ENCODE peak calls at places on chromosome 11, in eight cellular contexts. One of them, this sample, is unnamed.

GRCh38 chr11:26583550-26583949 is 11.5 kb upstream of the MUC15 start:
- DNase-seq in psoas muscle: no peak
- DNase-seq in pancreas: no peak
- DNase-seq in uterus: no peak
- DNase-seq in spleen: no peak
- DNase-seq in fibroblast of lung: no peak
- DNase-seq in astrocyte of the spinal cord: peak
- DNase-seq in cardiac fibroblast: peak
- DNase-seq in this sample: no peak

GRCh38 chr11:44574620-44575287 is 9.3 kb downstream of the CD82 start:
- DNase-seq in psoas muscle: no peak
- DNase-seq in pancreas: no peak
- DNase-seq in uterus: no peak
- DNase-seq in spleen: peak
- DNase-seq in fibroblast of lung: peak
- DNase-seq in astrocyte of the spinal cord: peak
- DNase-seq in cardiac fibroblast: peak
- DNase-seq in this sample: peak

GRCh38 chr11:133937015-133937414 is 19.8 kb downstream of the IGSF9B start:
- DNase-seq in psoas muscle: no peak
- DNase-seq in pancreas: peak
- DNase-seq in uterus: no peak
- DNase-seq in spleen: no peak
- DNase-seq in fibroblast of lung: no peak
- DNase-seq in astrocyte of the spinal cord: no peak
- DNase-seq in cardiac fibroblast: no peak
- DNase-seq in this sample: no peak

GRCh38 chr11:17343907-17344306 is 7.7 kb upstream of the NCR3LG1 start:
- DNase-seq in psoas muscle: no peak
- DNase-seq in pancreas: no peak
- DNase-seq in uterus: no peak
- DNase-seq in spleen: no peak
- DNase-seq in fibroblast of lung: peak
- DNase-seq in astrocyte of the spinal cord: peak
- DNase-seq in cardiac fibroblast: peak
- DNase-seq in this sample: peak

GRCh38 chr11:26806209-26806608 is 84.3 kb upstream of the SLC5A12 start:
- DNase-seq in psoas muscle: no peak
- DNase-seq in pancreas: no peak
- DNase-seq in uterus: no peak
- DNase-seq in spleen: no peak
- DNase-seq in fibroblast of lung: peak
- DNase-seq in astrocyte of the spinal cord: no peak
- DNase-seq in cardiac fibroblast: peak
- DNase-seq in this sample: peak

GRCh38 chr11:95398437-95399112 is 167.6 kb upstream of the SESN3 start:
- DNase-seq in psoas muscle: no peak
- DNase-seq in pancreas: no peak
- DNase-seq in uterus: no peak
- DNase-seq in spleen: no peak
- DNase-seq in fibroblast of lung: no peak
- DNase-seq in astrocyte of the spinal cord: peak
- DNase-seq in cardiac fibroblast: peak
- DNase-seq in this sample: no peak

GRCh38 chr11:2709429-2709828 is 9.6 kb upstream of the KCNQ1OT1 start:
- DNase-seq in psoas muscle: no peak
- DNase-seq in pancreas: no peak
- DNase-seq in uterus: peak
- DNase-seq in spleen: no peak
- DNase-seq in fibroblast of lung: no peak
- DNase-seq in astrocyte of the spinal cord: no peak
- DNase-seq in cardiac fibroblast: peak
- DNase-seq in this sample: no peak

GRCh38 chr11:28793282-28793738 is 685.1 kb downstream of the METTL15 start:
- DNase-seq in psoas muscle: no peak
- DNase-seq in pancreas: no peak
- DNase-seq in uterus: no peak
- DNase-seq in spleen: no peak
- DNase-seq in fibroblast of lung: no peak
- DNase-seq in astrocyte of the spinal cord: no peak
- DNase-seq in cardiac fibroblast: no peak
- DNase-seq in this sample: no peak

GRCh38 chr11:75351541-75352416 is at the start of gene ARRB1:
- DNase-seq in psoas muscle: peak
- DNase-seq in pancreas: peak
- DNase-seq in uterus: peak
- DNase-seq in spleen: peak
- DNase-seq in fibroblast of lung: peak
- DNase-seq in astrocyte of the spinal cord: no peak
- DNase-seq in cardiac fibroblast: peak
- DNase-seq in this sample: no peak

GRCh38 chr11:77113382-77114088 is 10.9 kb downstream of the OMP start:
- DNase-seq in psoas muscle: peak
- DNase-seq in pancreas: peak
- DNase-seq in uterus: no peak
- DNase-seq in spleen: no peak
- DNase-seq in fibroblast of lung: peak
- DNase-seq in astrocyte of the spinal cord: peak
- DNase-seq in cardiac fibroblast: peak
- DNase-seq in this sample: no peak

GRCh38 chr11:64246874-64247728 is at the start of gene PPP1R14B:
- DNase-seq in psoas muscle: peak
- DNase-seq in pancreas: peak
- DNase-seq in uterus: peak
- DNase-seq in spleen: peak
- DNase-seq in fibroblast of lung: peak
- DNase-seq in astrocyte of the spinal cord: peak
- DNase-seq in cardiac fibroblast: peak
- DNase-seq in this sample: no peak

GRCh38 chr11:72494109-72494429 is 59.7 kb upstream of the CLPB start:
- DNase-seq in psoas muscle: no peak
- DNase-seq in pancreas: no peak
- DNase-seq in uterus: no peak
- DNase-seq in spleen: no peak
- DNase-seq in fibroblast of lung: no peak
- DNase-seq in astrocyte of the spinal cord: no peak
- DNase-seq in cardiac fibroblast: no peak
- DNase-seq in this sample: no peak

GRCh38 chr11:87125257-87125656 is 87.5 kb downstream of the TMEM135 start:
- DNase-seq in psoas muscle: no peak
- DNase-seq in pancreas: no peak
- DNase-seq in uterus: no peak
- DNase-seq in spleen: no peak
- DNase-seq in fibroblast of lung: peak
- DNase-seq in astrocyte of the spinal cord: no peak
- DNase-seq in cardiac fibroblast: no peak
- DNase-seq in this sample: no peak

GRCh38 chr11:13137778-13138400 is 128.8 kb downstream of the RASSF10 start:
- DNase-seq in psoas muscle: no peak
- DNase-seq in pancreas: no peak
- DNase-seq in uterus: no peak
- DNase-seq in spleen: no peak
- DNase-seq in fibroblast of lung: peak
- DNase-seq in astrocyte of the spinal cord: no peak
- DNase-seq in cardiac fibroblast: no peak
- DNase-seq in this sample: no peak

GRCh38 chr11:78037056-78037455 is 14.0 kb upstream of the KCTD14 start:
- DNase-seq in psoas muscle: no peak
- DNase-seq in pancreas: peak
- DNase-seq in uterus: no peak
- DNase-seq in spleen: no peak
- DNase-seq in fibroblast of lung: no peak
- DNase-seq in astrocyte of the spinal cord: no peak
- DNase-seq in cardiac fibroblast: no peak
- DNase-seq in this sample: no peak

GRCh38 chr11:34929794-34930763 is 13.7 kb downstream of the PDHX start:
- DNase-seq in psoas muscle: no peak
- DNase-seq in pancreas: no peak
- DNase-seq in uterus: no peak
- DNase-seq in spleen: no peak
- DNase-seq in fibroblast of lung: no peak
- DNase-seq in astrocyte of the spinal cord: no peak
- DNase-seq in cardiac fibroblast: no peak
- DNase-seq in this sample: no peak

GRCh38 chr11:27703453-27703852 is 3.2 kb upstream of the BDNF start:
- DNase-seq in psoas muscle: no peak
- DNase-seq in pancreas: no peak
- DNase-seq in uterus: no peak
- DNase-seq in spleen: no peak
- DNase-seq in fibroblast of lung: peak
- DNase-seq in astrocyte of the spinal cord: peak
- DNase-seq in cardiac fibroblast: peak
- DNase-seq in this sample: peak

GRCh38 chr11:14114269-14114668 is 151.7 kb downstream of the SPON1 start:
- DNase-seq in psoas muscle: no peak
- DNase-seq in pancreas: no peak
- DNase-seq in uterus: no peak
- DNase-seq in spleen: no peak
- DNase-seq in fibroblast of lung: no peak
- DNase-seq in astrocyte of the spinal cord: no peak
- DNase-seq in cardiac fibroblast: no peak
- DNase-seq in this sample: no peak

DNA sequence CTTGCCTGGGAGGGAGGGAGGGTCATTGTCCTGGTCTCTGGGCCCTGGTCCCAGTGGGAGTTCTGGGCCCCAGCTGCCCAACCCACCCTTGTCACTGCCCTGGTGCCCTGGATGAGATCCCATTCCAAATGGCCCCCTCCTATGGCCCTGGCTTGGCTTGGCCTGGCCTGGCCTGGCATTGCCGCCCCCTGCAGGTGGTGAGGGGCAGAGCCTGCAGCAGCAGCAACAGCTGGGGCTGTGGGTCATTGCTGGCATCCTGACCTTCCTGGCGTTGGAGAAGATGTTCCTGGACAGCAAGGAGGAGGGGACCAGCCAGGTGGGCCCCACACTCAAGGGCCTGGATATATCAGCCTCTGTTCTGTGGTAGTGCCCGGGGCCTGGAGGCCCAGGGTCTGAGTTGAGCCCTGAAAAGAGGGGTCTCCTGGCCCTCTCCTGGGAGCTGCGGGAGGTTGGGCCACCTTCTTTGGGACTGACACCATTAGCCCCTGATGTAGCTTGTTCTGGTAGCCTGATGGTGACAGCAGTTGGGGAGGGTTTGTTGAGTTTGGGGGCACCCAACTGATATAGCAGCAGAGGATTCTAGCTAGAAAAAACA is 3.9 kb downstream of the SLC39A13 start:
- DNase-seq in psoas muscle: peak
- DNase-seq in pancreas: peak
- DNase-seq in uterus: no peak
- DNase-seq in spleen: peak
- DNase-seq in fibroblast of lung: no peak
- DNase-seq in astrocyte of the spinal cord: no peak
- DNase-seq in cardiac fibroblast: peak
- DNase-seq in this sample: no peak
- TF ChIP-seq CTCF in psoas muscle: peak
- TF ChIP-seq CTCF in pancreas: peak
- TF ChIP-seq CTCF in uterus: no peak
- TF ChIP-seq CTCF in spleen: peak
- TF ChIP-seq CTCF in fibroblast of lung: peak
- TF ChIP-seq CTCF in astrocyte of the spinal cord: peak
- TF ChIP-seq CTCF in cardiac fibroblast: peak
- TF ChIP-seq CTCF in this sample: peak

GRCh38 chr11:19394525-19395016 is 153.8 kb upstream of the E2F8 start:
- DNase-seq in psoas muscle: no peak
- DNase-seq in pancreas: no peak
- DNase-seq in uterus: no peak
- DNase-seq in spleen: no peak
- DNase-seq in fibroblast of lung: no peak
- DNase-seq in astrocyte of the spinal cord: no peak
- DNase-seq in cardiac fibroblast: no peak
- DNase-seq in this sample: no peak

GRCh38 chr11:19395050-19395449 is 154.3 kb upstream of the E2F8 start:
- DNase-seq in psoas muscle: no peak
- DNase-seq in pancreas: no peak
- DNase-seq in uterus: no peak
- DNase-seq in spleen: no peak
- DNase-seq in fibroblast of lung: no peak
- DNase-seq in astrocyte of the spinal cord: no peak
- DNase-seq in cardiac fibroblast: no peak
- DNase-seq in this sample: no peak

GRCh38 chr11:19398772-19399542 is 158.2 kb upstream of the E2F8 start:
- DNase-seq in psoas muscle: peak
- DNase-seq in pancreas: peak
- DNase-seq in uterus: peak
- DNase-seq in spleen: no peak
- DNase-seq in fibroblast of lung: peak
- DNase-seq in astrocyte of the spinal cord: peak
- DNase-seq in cardiac fibroblast: peak
- DNase-seq in this sample: peak

GRCh38 chr11:19400296-19400695 is 159.6 kb upstream of the E2F8 start:
- DNase-seq in psoas muscle: no peak
- DNase-seq in pancreas: no peak
- DNase-seq in uterus: no peak
- DNase-seq in spleen: no peak
- DNase-seq in fibroblast of lung: no peak
- DNase-seq in astrocyte of the spinal cord: no peak
- DNase-seq in cardiac fibroblast: no peak
- DNase-seq in this sample: no peak

DNA sequence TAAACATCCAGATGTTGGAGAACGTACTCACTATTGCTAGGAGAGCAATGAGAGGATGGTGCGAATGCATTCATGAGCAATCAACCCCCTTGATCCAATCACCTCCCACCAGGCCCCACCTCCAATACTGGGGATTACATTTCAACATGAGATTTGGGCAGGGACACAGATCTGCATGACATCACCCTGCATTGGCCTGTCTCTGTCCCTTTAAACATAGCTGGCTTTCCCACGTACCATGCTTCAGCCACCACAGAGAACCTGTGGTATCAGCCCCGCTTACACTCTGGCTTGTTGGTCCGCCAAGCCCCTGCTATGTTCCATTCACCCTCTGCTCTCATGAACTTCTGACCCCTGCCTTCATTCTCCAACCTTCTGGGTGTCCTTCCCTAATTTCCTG is 157.5 kb upstream of the E2F8 start:
- DNase-seq in psoas muscle: no peak
- DNase-seq in pancreas: no peak
- DNase-seq in uterus: no peak
- DNase-seq in spleen: no peak
- DNase-seq in fibroblast of lung: no peak
- DNase-seq in astrocyte of the spinal cord: no peak
- DNase-seq in cardiac fibroblast: no peak
- DNase-seq in this sample: no peak
- H3K4me3 ChIP-seq in psoas muscle: no peak
- H3K4me3 ChIP-seq in pancreas: no peak
- H3K4me3 ChIP-seq in uterus: no peak
- H3K4me3 ChIP-seq in spleen: no peak
- H3K4me3 ChIP-seq in fibroblast of lung: no peak
- H3K4me3 ChIP-seq in astrocyte of the spinal cord: no peak
- H3K4me3 ChIP-seq in cardiac fibroblast: no peak
- H3K4me3 ChIP-seq in this sample: no peak

GRCh38 chr11:105022527-105022926 is 441 bp downstream of the CASP5 start:
- DNase-seq in psoas muscle: no peak
- DNase-seq in pancreas: no peak
- DNase-seq in uterus: no peak
- DNase-seq in spleen: no peak
- DNase-seq in fibroblast of lung: no peak
- DNase-seq in astrocyte of the spinal cord: no peak
- DNase-seq in cardiac fibroblast: no peak
- DNase-seq in this sample: no peak
- TF ChIP-seq CTCF in psoas muscle: no peak
- TF ChIP-seq CTCF in pancreas: no peak
- TF ChIP-seq CTCF in uterus: no peak
- TF ChIP-seq CTCF in spleen: no peak
- TF ChIP-seq CTCF in fibroblast of lung: no peak
- TF ChIP-seq CTCF in astrocyte of the spinal cord: no peak
- TF ChIP-seq CTCF in cardiac fibroblast: no peak
- TF ChIP-seq CTCF in this sample: no peak

GRCh38 chr11:32280339-32280738 is 155.0 kb downstream of the WT1 start:
- DNase-seq in psoas muscle: no peak
- DNase-seq in pancreas: no peak
- DNase-seq in uterus: no peak
- DNase-seq in spleen: no peak
- DNase-seq in fibroblast of lung: no peak
- DNase-seq in astrocyte of the spinal cord: no peak
- DNase-seq in cardiac fibroblast: no peak
- DNase-seq in this sample: no peak
- H3K4me3 ChIP-seq in psoas muscle: no peak
- H3K4me3 ChIP-seq in pancreas: no peak
- H3K4me3 ChIP-seq in uterus: no peak
- H3K4me3 ChIP-seq in spleen: no peak
- H3K4me3 ChIP-seq in fibroblast of lung: no peak
- H3K4me3 ChIP-seq in astrocyte of the spinal cord: no peak
- H3K4me3 ChIP-seq in cardiac fibroblast: no peak
- H3K4me3 ChIP-seq in this sample: no peak